ENCODE peak calls at places on chromosomes 16 and 17, in six cellular contexts. One of them, this sample, is unnamed.

GRCh38 chr17:75270218-75270965 is 639 bp downstream of the MIF4GD start:
- DNase-seq in epithelial cell of esophagus: peak; percentile 82
- DNase-seq in foreskin fibroblast: peak; percentile 66
- DNase-seq in AG10803: peak; percentile 80
- DNase-seq in choroid plexus epithelial cell: peak; percentile 73
- DNase-seq in GM10248: peak; percentile 81
- DNase-seq in this sample: peak; percentile 66

GRCh38 chr16:23587726-23588125 is 8.4 kb downstream of the NDUFAB1 start:
- DNase-seq in epithelial cell of esophagus: no peak
- DNase-seq in foreskin fibroblast: peak; percentile 79
- DNase-seq in AG10803: peak; percentile 90
- DNase-seq in choroid plexus epithelial cell: peak; percentile 87
- DNase-seq in GM10248: no peak
- DNase-seq in this sample: peak; percentile 92

GRCh38 chr17:78617371-78618061 is 40.3 kb upstream of the DNAH17 start:
- DNase-seq in epithelial cell of esophagus: no peak
- DNase-seq in foreskin fibroblast: no peak
- DNase-seq in AG10803: peak; percentile 57
- DNase-seq in choroid plexus epithelial cell: no peak
- DNase-seq in GM10248: no peak
- DNase-seq in this sample: no peak

GRCh38 chr17:76204277-76204676 is 36.0 kb downstream of the RNF157 start:
- DNase-seq in epithelial cell of esophagus: peak; percentile 62
- DNase-seq in foreskin fibroblast: peak; percentile 72
- DNase-seq in AG10803: peak; percentile 60
- DNase-seq in choroid plexus epithelial cell: peak; percentile 83
- DNase-seq in GM10248: no peak
- DNase-seq in this sample: peak; percentile 81

GRCh38 chr16:78551487-78552085 is 452.1 kb downstream of the WWOX start:
- DNase-seq in epithelial cell of esophagus: no peak
- DNase-seq in foreskin fibroblast: no peak
- DNase-seq in AG10803: no peak
- DNase-seq in choroid plexus epithelial cell: no peak
- DNase-seq in GM10248: no peak
- DNase-seq in this sample: no peak

GRCh38 chr16:4315185-4316102 is at the start of gene GLIS2:
- DNase-seq in epithelial cell of esophagus: peak; percentile 49
- DNase-seq in foreskin fibroblast: peak; percentile 86
- DNase-seq in AG10803: peak; percentile 83
- DNase-seq in choroid plexus epithelial cell: peak; percentile 75
- DNase-seq in GM10248: peak; percentile 74
- DNase-seq in this sample: peak; percentile 49

GRCh38 chr16:29820730-29821662 is 734 bp downstream of the MVP start:
- DNase-seq in epithelial cell of esophagus: peak; percentile 47
- DNase-seq in foreskin fibroblast: no peak
- DNase-seq in AG10803: peak; percentile 32
- DNase-seq in choroid plexus epithelial cell: peak; percentile 26
- DNase-seq in GM10248: peak; percentile 72
- DNase-seq in this sample: no peak

GRCh38 chr17:33493566-33493965 is 200.5 kb upstream of the ASIC2 start:
- DNase-seq in epithelial cell of esophagus: no peak
- DNase-seq in foreskin fibroblast: no peak
- DNase-seq in AG10803: no peak
- DNase-seq in choroid plexus epithelial cell: no peak
- DNase-seq in GM10248: no peak
- DNase-seq in this sample: no peak

GRCh38 chr16:11431915-11432465 is 86.7 kb downstream of the RMI2 start:
- DNase-seq in epithelial cell of esophagus: no peak
- DNase-seq in foreskin fibroblast: peak; percentile 66
- DNase-seq in AG10803: peak; percentile 9
- DNase-seq in choroid plexus epithelial cell: peak; percentile 20
- DNase-seq in GM10248: no peak
- DNase-seq in this sample: no peak

GRCh38 chr17:73519621-73520368 is 124.5 kb downstream of the SDK2 start:
- DNase-seq in epithelial cell of esophagus: no peak
- DNase-seq in foreskin fibroblast: no peak
- DNase-seq in AG10803: no peak
- DNase-seq in choroid plexus epithelial cell: no peak
- DNase-seq in GM10248: no peak
- DNase-seq in this sample: no peak

GRCh38 chr16:79286646-79287423 is 313.7 kb downstream of the MAF start:
- DNase-seq in epithelial cell of esophagus: no peak
- DNase-seq in foreskin fibroblast: no peak
- DNase-seq in AG10803: no peak
- DNase-seq in choroid plexus epithelial cell: no peak
- DNase-seq in GM10248: peak; percentile 42
- DNase-seq in this sample: no peak

GRCh38 chr17:5198472-5198871 is 6.8 kb upstream of the ZNF594 start:
- DNase-seq in epithelial cell of esophagus: no peak
- DNase-seq in foreskin fibroblast: no peak
- DNase-seq in AG10803: no peak
- DNase-seq in choroid plexus epithelial cell: no peak
- DNase-seq in GM10248: no peak
- DNase-seq in this sample: no peak

GRCh38 chr16:24562811-24563210 is 23.4 kb downstream of the RBBP6 start:
- DNase-seq in epithelial cell of esophagus: no peak
- DNase-seq in foreskin fibroblast: no peak
- DNase-seq in AG10803: no peak
- DNase-seq in choroid plexus epithelial cell: no peak
- DNase-seq in GM10248: no peak
- DNase-seq in this sample: no peak

GRCh38 chr16:23434380-23434779 is 18.6 kb downstream of the COG7 start:
- DNase-seq in epithelial cell of esophagus: peak; percentile 84
- DNase-seq in foreskin fibroblast: peak; percentile 40
- DNase-seq in AG10803: peak; percentile 69
- DNase-seq in choroid plexus epithelial cell: peak; percentile 85
- DNase-seq in GM10248: peak; percentile 69
- DNase-seq in this sample: peak; percentile 60

GRCh38 chr17:58156839-58157803 is 8.9 kb downstream of the OR4D1 start:
- DNase-seq in epithelial cell of esophagus: peak; percentile 17
- DNase-seq in foreskin fibroblast: no peak
- DNase-seq in AG10803: no peak
- DNase-seq in choroid plexus epithelial cell: peak; percentile 1
- DNase-seq in GM10248: no peak
- DNase-seq in this sample: no peak

GRCh38 chr17:72576289-72576759 is 455.5 kb downstream of the SOX9 start:
- DNase-seq in epithelial cell of esophagus: no peak
- DNase-seq in foreskin fibroblast: no peak
- DNase-seq in AG10803: no peak
- DNase-seq in choroid plexus epithelial cell: no peak
- DNase-seq in GM10248: no peak
- DNase-seq in this sample: no peak

GRCh38 chr16:24800586-24800985 is 45.2 kb upstream of the SLC5A11 start:
- DNase-seq in epithelial cell of esophagus: peak; percentile 89
- DNase-seq in foreskin fibroblast: no peak
- DNase-seq in AG10803: peak; percentile 20
- DNase-seq in choroid plexus epithelial cell: peak; percentile 53
- DNase-seq in GM10248: no peak
- DNase-seq in this sample: peak; percentile 9

GRCh38 chr17:5418858-5419355 is 555 bp downstream of the NUP88 start:
- DNase-seq in epithelial cell of esophagus: peak; percentile 84
- DNase-seq in foreskin fibroblast: peak; percentile 21
- DNase-seq in AG10803: no peak
- DNase-seq in choroid plexus epithelial cell: peak; percentile 56
- DNase-seq in GM10248: peak; percentile 79
- DNase-seq in this sample: peak; percentile 22

GRCh38 chr17:4004517-4005295 is 40.5 kb upstream of the ATP2A3 start:
- DNase-seq in epithelial cell of esophagus: peak; percentile 33
- DNase-seq in foreskin fibroblast: no peak
- DNase-seq in AG10803: no peak
- DNase-seq in choroid plexus epithelial cell: peak; percentile 50
- DNase-seq in GM10248: peak; percentile 88
- DNase-seq in this sample: no peak

DNA sequence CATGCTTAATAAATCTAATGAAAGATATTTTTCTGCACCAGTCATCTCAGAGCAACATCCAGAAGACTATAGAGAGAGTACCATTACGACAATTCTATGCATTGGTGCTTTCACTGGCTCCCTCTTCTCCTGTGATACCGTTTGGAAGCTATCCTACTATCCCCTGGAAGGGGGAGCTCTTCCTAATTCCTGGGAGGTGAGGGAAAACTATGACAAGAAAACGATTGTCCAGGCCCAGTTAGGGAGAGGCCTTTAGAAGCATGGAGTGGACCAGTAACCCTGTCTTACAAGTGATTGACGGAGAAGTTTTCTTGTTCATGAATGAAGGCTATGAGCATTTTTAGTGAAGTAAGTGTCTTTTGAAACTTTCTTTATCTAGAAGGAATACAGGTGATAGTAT is 150.2 kb downstream of the TANC2 start:
- DNase-seq in epithelial cell of esophagus: no peak
- DNase-seq in foreskin fibroblast: no peak
- DNase-seq in AG10803: no peak
- DNase-seq in choroid plexus epithelial cell: no peak
- DNase-seq in GM10248: no peak
- DNase-seq in this sample: no peak
- TF ChIP-seq CTCF in epithelial cell of esophagus: peak; percentile 28
- TF ChIP-seq CTCF in foreskin fibroblast: no peak
- TF ChIP-seq CTCF in AG10803: no peak
- TF ChIP-seq CTCF in choroid plexus epithelial cell: peak; percentile 26
- TF ChIP-seq CTCF in GM10248: no peak
- TF ChIP-seq CTCF in this sample: no peak

DNA sequence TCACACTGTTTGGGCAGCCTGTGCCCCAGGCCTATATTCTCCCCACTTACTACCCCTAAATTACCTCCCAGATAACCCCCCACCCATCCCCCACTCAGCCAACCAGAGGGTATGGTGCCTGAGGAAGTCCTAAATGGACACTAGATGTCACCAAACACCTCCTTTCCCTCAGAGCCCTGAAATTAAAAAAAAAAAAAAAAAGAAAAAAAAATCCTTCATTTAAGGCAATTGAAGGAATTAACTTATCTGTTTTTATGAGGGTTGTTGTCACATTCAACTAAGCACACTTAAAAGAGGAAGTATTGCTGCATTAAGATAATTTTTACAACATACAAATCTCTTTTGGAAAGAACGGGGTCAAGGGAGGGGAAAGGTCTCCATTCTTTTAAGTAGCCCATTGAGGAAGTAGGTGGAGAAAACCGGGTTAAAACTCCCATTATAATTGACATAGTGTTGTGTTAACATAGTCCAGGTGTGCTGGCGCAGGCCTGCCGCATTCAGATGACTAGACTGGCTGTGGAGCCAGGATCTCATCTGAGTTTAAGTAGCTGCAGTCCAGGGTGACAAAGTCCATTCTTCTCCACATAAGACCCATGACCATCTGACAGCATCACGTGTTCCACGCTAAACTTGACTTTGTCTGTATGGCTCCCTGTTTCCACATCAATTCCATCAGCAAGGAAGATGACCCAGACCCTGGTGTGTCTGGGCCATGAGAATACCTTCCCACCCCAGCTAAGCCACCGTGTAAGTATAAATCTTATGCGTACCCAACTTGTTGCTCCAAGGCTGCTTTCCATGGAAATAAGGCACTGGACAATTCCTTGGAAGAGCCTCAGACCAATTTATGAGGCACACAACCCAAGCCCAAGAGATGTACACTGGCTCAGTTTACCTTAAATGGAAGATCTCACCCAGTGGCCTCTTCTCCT is 46.4 kb downstream of the SNX11 start:
- DNase-seq in epithelial cell of esophagus: peak; percentile 26
- DNase-seq in foreskin fibroblast: peak; percentile 19
- DNase-seq in AG10803: peak; percentile 53
- DNase-seq in choroid plexus epithelial cell: peak; percentile 67
- DNase-seq in GM10248: peak; percentile 32
- DNase-seq in this sample: no peak
- TF ChIP-seq CTCF in epithelial cell of esophagus: peak; percentile 46
- TF ChIP-seq CTCF in foreskin fibroblast: peak; percentile 65
- TF ChIP-seq CTCF in AG10803: peak; percentile 60
- TF ChIP-seq CTCF in choroid plexus epithelial cell: peak; percentile 74
- TF ChIP-seq CTCF in GM10248: peak; percentile 25
- TF ChIP-seq CTCF in this sample: peak; percentile 79

GRCh38 chr17:81712468-81713003 is 452 bp downstream of the SLC25A10 start:
- DNase-seq in epithelial cell of esophagus: peak; percentile 51
- DNase-seq in foreskin fibroblast: no peak
- DNase-seq in AG10803: peak; percentile 22
- DNase-seq in choroid plexus epithelial cell: peak; percentile 19
- DNase-seq in GM10248: peak; percentile 59
- DNase-seq in this sample: peak; percentile 36
- TF ChIP-seq CTCF in epithelial cell of esophagus: peak; percentile 25
- TF ChIP-seq CTCF in foreskin fibroblast: peak; percentile 16
- TF ChIP-seq CTCF in AG10803: peak; percentile 9
- TF ChIP-seq CTCF in choroid plexus epithelial cell: no peak
- TF ChIP-seq CTCF in GM10248: no peak
- TF ChIP-seq CTCF in this sample: peak; percentile 44

DNA sequence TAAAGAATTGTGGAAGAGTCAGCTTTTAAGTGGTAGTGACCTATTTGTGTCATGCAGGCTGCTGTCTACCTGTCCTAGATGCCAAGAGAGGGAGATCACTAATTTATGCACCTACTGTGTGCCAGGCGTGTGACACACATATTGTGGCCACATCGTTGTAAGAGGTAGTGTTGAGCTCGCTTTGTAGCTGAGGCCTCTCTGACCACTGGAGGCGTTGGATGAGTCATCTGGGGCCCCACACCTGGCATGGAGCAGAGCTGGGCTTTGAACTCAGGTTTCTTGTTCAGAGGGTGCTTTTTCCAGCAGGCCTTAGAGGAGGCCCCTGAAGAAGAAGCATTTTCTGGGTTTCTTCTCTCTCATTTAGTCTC is 52.3 kb upstream of the LGALS9 start:
- DNase-seq in epithelial cell of esophagus: peak; percentile 39
- DNase-seq in foreskin fibroblast: no peak
- DNase-seq in AG10803: no peak
- DNase-seq in choroid plexus epithelial cell: peak; percentile 70
- DNase-seq in GM10248: peak; percentile 82
- DNase-seq in this sample: no peak
- TF ChIP-seq CTCF in epithelial cell of esophagus: no peak
- TF ChIP-seq CTCF in foreskin fibroblast: no peak
- TF ChIP-seq CTCF in AG10803: no peak
- TF ChIP-seq CTCF in choroid plexus epithelial cell: peak; percentile 27
- TF ChIP-seq CTCF in GM10248: no peak
- TF ChIP-seq CTCF in this sample: no peak